ENCODE peak calls at places on chromosomes 6 and 20, in six cellular contexts. X, W, P, F, I and G are unnamed samples. For H3K9me3, the result is how much of the 10 kb centered on the place peaks cover.

GRCh38 chr6:55617272-55617671 is 38.3 kb upstream of the HMGCLL1 start:
- DNase-seq in P (peak), W (peak), F (peak), X (peak), I (peak), G (peak)

GRCh38 chr6:108293527-108294296 is 1.1 kb upstream of the AFG1L start:
- DNase-seq in F (no peak), I (no peak), X (no peak), W (no peak), P (no peak), G (no peak)

GRCh38 chr20:7967199-7967844 is 27.1 kb upstream of the HAO1 start:
- DNase-seq in W (peak), P (no peak), I (no peak), F (peak), X (no peak), G (peak)

GRCh38 chr6:37126554-37126906 is 43.4 kb upstream of the PIM1 start:
- DNase-seq in F (no peak), X (no peak), W (no peak), P (no peak), I (no peak), G (no peak)

GRCh38 chr6:44223471-44224153 is at the start of gene SLC29A1:
- DNase-seq in P (peak), X (peak), W (peak), I (peak), F (peak), G (no peak)

GRCh38 chr20:24952376-24953203 is 3.5 kb downstream of the CST7 start:
- DNase-seq in I (no peak), F (no peak), W (no peak), X (no peak), P (no peak), G (no peak)

GRCh38 chr6:13012977-13013680 is 296.6 kb downstream of the PHACTR1 start:
- DNase-seq in F (no peak), W (no peak), I (no peak), P (peak), X (no peak), G (no peak)

GRCh38 chr6:105259912-105260889 is 80.4 kb upstream of the POPDC3 start:
- DNase-seq in I (no peak), P (peak), W (no peak), F (no peak), X (no peak), G (peak)

GRCh38 chr20:34388678-34389077 is 25.6 kb downstream of the ITCH start:
- DNase-seq in P (no peak), I (no peak), W (no peak), F (no peak), X (no peak), G (no peak)

GRCh38 chr20:2658414-2659354 is 5.3 kb downstream of the IDH3B start:
- DNase-seq in P (no peak), F (no peak), W (peak), X (peak), I (no peak), G (no peak)

GRCh38 chr20:62539208-62539607 is 63.4 kb upstream of the GATA5 start:
- DNase-seq in I (no peak), F (no peak), X (no peak), P (no peak), W (no peak), G (no peak)

GRCh38 chr6:25006565-25007001 is 70.8 kb upstream of the RIPOR2 start:
- DNase-seq in I (no peak), P (peak), W (peak), X (no peak), F (peak), G (no peak)

GRCh38 chr6:5507056-5507722 is 245.9 kb downstream of the FARS2 start:
- DNase-seq in F (no peak), I (no peak), W (no peak), P (no peak), X (no peak), G (no peak)

GRCh38 chr6:106913676-106914280 is 60.8 kb downstream of the CD24 start:
- DNase-seq in X (peak), F (no peak), P (no peak), W (peak), I (no peak), G (no peak)

GRCh38 chr20:2421247-2421646 is 40.5 kb downstream of the TGM6 start:
- DNase-seq in F (no peak), W (peak), I (no peak), X (no peak), P (no peak), G (no peak)

GRCh38 chr6:149049230-149049629 is 268.3 kb upstream of the TAB2 start:
- DNase-seq in F (peak), P (peak), W (peak), I (no peak), X (no peak), G (peak)

GRCh38 chr20:7285918-7286556 is 518.6 kb downstream of the BMP2 start:
- DNase-seq in F (peak), P (peak), I (peak), W (peak), X (peak), G (peak)

GRCh38 chr6:125597411-125598253 is 151.8 kb upstream of the HEY2 start:
- DNase-seq in X (no peak), W (no peak), P (no peak), F (no peak), I (peak), G (no peak)

GRCh38 chr6:47767102-47767501 is 14.7 kb upstream of the OPN5 start:
- DNase-seq in F (no peak), P (no peak), W (no peak), X (no peak), I (no peak), G (no peak)

GRCh38 chr6:166586424-166587156 is at the start of gene RAMACL:
- DNase-seq in W (peak), X (no peak), I (no peak), P (no peak), F (no peak), G (no peak)

GRCh38 chr6:25013249-25013648 is 77.5 kb upstream of the RIPOR2 start:
- DNase-seq in P (no peak), X (no peak), I (no peak), F (no peak), W (no peak), G (no peak)

GRCh38 chr6:162560891-162561290 is 166.7 kb downstream of the PRKN start:
- DNase-seq in X (no peak), F (no peak), W (no peak), P (no peak), I (no peak), G (no peak)

GRCh38 chr6:36114798-36115408 is 15.4 kb upstream of the MAPK13 start:
- DNase-seq in W (no peak), I (peak), P (no peak), X (no peak), F (no peak), G (no peak)

GRCh38 chr6:138044458-138044857 is 62.8 kb downstream of the PERP start:
- DNase-seq in X (no peak), F (peak), W (peak), P (no peak), I (no peak), G (no peak)

GRCh38 chr6:44373051-44373450 is 14.5 kb upstream of the CDC5L start:
- DNase-seq in X (no peak), P (no peak), F (no peak), I (no peak), W (no peak), G (no peak)

GRCh38 chr20:54510546-54511129 is 35.2 kb downstream of the DOK5 start:
- DNase-seq in P (no peak), I (no peak), X (no peak), F (peak), W (no peak), G (peak)

GRCh38 chr20:37913563-37914366 is 10.8 kb downstream of the VSTM2L start:
- DNase-seq in I (no peak), W (no peak), F (no peak), X (no peak), P (no peak), G (no peak)

GRCh38 chr6:11732036-11732545 is 46.5 kb downstream of the ADTRP start:
- DNase-seq in X (no peak), F (no peak), I (peak), P (no peak), W (no peak), G (no peak)

GRCh38 chr6:111890981-111891380 is 17.7 kb upstream of the FYN start:
- DNase-seq in P (no peak), I (no peak), X (no peak), F (peak), W (no peak), G (no peak)

GRCh38 chr20:44187763-44188709 is 1.0 kb upstream of the JPH2 start:
- DNase-seq in X (no peak), W (peak), F (peak), I (no peak), P (no peak), G (no peak)

GRCh38 chr6:122128445-122128844 is 271.0 kb upstream of the HSF2 start:
- DNase-seq in X (no peak), I (no peak), F (no peak), P (no peak), W (no peak), G (no peak)

GRCh38 chr20:9903048-9903651 is 64.3 kb upstream of the PAK5 start:
- DNase-seq in P (peak), W (peak), F (no peak), I (peak), X (peak), G (no peak)

GRCh38 chr20:8943638-8944037 is 125.2 kb upstream of the PLCB4 start:
- DNase-seq in W (no peak), P (no peak), I (no peak), X (no peak), F (no peak), G (no peak)

GRCh38 chr6:83183082-83183828 is 9.8 kb downstream of the PGM3 start:
- DNase-seq in W (peak), X (no peak), I (no peak), P (no peak), F (peak), G (peak)

GRCh38 chr6:1390071-1390804 is 862 bp downstream of the FOXF2 start:
- DNase-seq in F (peak), W (no peak), P (peak), X (no peak), I (no peak), G (peak)
- TF ChIP-seq EZH2 in F (no peak), W (no peak), P (peak), X (peak), I (no peak), G (peak)

DNA sequence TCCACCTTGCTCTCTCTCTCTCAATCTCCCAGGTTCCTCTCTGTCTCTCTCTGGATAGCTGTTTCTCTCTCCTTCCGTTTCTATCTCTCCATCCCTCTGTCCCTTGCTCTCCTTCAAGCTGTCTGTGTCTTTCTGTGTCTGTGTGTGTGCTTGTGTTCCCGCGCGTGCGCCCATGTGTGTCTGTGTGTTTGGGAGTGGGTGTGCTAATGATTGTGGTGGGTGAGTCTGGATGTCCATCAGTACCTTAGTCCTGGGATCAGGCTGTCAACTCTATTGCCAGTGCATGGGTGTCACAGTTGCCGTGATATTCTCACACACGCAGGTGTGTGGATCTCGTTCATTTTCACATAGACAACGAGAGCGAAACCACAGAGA is 1380.6 kb upstream of the DEFB115 start:
- DNase-seq in I (no peak), P (no peak), W (no peak), F (no peak), X (no peak), G (no peak)
- H3K9me3 ChIP-seq in I (under half), P (under half), W (under half), F (under half), X (half or more), G (under half)

GRCh38 chr6:31466466-31466865 is 31.5 kb upstream of the MICB start:
- DNase-seq in X (no peak), I (no peak), P (no peak), F (no peak), W (no peak), G (no peak)

GRCh38 chr6:31462964-31463940 is 34.7 kb upstream of the MICB start:
- DNase-seq in P (peak), X (peak), I (peak), W (peak), F (peak), G (peak)

GRCh38 chr6:31465718-31466117 is 32.2 kb upstream of the MICB start:
- DNase-seq in P (no peak), X (no peak), F (no peak), I (peak), W (no peak), G (no peak)

GRCh38 chr6:31465185-31465536 is 32.8 kb upstream of the MICB start:
- DNase-seq in I (no peak), P (no peak), W (no peak), F (no peak), X (no peak), G (no peak)

DNA sequence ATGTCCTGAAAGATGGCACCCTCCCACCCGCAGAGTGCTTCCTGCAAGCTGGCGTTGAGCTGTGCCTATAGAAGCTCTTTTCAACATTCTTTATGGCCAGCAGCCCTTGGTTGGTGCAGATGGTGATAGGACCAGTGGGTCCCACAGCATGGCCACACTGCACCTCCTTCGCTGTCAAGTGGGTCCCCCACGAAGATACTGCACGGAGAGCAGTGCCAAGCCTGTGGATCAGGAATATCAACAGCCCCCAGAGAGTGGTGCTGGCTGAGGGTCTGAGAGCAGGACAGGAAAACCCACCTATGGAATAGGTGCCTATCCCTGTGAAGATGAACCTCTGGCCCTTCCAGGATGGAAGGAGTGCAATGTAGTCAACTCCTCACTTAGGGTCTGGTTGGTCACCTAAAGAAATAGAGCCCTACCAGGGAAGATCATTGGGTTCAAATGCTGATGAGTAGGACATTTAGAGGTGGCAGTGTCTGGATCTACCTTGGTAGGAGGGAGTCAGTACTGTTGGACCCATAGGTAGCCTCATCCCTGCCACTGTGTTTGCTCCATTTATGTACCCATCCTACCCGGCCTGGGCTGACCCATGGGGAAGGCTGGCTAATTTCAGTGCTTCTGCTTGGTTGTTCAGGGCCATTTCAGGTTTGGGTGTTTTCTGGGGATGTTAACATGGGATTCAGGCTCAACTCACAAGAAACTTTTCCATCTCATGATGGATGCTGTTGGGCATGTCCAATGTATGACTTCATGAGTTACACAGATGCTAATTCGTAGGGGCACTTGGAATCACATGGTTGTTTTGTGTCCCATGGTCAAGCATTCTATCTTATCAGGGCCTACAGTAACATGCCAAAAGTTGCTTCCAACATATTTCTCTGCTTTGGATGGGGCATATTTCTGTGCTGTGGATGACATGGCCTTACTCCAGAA is 33.4 kb upstream of the MICB start:
- DNase-seq in W (no peak), I (no peak), F (no peak), P (no peak), X (no peak), G (no peak)
- TF ChIP-seq EZH2 in W (no peak), I (no peak), F (no peak), P (no peak), X (no peak), G (no peak)

DNA sequence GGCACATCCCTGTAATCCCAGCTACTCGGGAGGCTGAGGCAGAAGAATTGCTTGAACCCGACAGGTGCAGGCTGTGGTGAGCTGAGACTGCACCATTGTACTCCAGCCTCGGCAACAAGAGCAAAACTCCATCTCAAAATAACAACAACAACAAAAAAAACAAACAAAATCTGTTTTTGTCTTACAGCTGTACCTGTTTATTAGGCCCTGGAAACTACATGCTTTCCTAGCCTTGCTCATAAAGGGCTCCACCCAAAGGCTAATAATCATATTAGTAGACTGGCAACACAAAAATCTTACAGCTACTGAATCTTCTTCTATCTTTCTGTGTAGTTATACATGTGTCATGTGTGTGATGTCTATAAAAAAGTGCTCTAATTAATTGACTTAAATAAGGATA is 503.9 kb upstream of the EYS start:
- DNase-seq in F (no peak), X (no peak), P (no peak), I (peak), W (peak), G (no peak)
- H3K9me3 ChIP-seq in F (under half), X (half or more), P (under half), I (under half), W (under half), G (under half)

GRCh38 chr6:27872634-27873028 is 39.6 kb downstream of the OR2B2 start:
- DNase-seq in P (no peak), I (no peak), F (no peak), X (no peak), W (no peak), G (no peak)

GRCh38 chr6:27870486-27870885 is 41.7 kb downstream of the OR2B2 start:
- DNase-seq in I (no peak), P (no peak), X (no peak), W (no peak), F (no peak), G (no peak)

GRCh38 chr6:27871919-27872633 is 40.1 kb downstream of the OR2B2 start:
- DNase-seq in W (no peak), I (peak), P (peak), X (no peak), F (peak), G (peak)

GRCh38 chr6:27867941-27868705 is 44.1 kb downstream of the OR2B2 start:
- DNase-seq in I (no peak), F (peak), P (peak), W (no peak), X (no peak), G (no peak)

GRCh38 chr6:27873101-27874030 is 38.8 kb downstream of the OR2B2 start:
- DNase-seq in X (no peak), P (peak), I (no peak), F (peak), W (no peak), G (peak)
- TF ChIP-seq EZH2 in X (no peak), P (no peak), I (no peak), F (no peak), W (no peak), G (no peak)

GRCh38 chr20:57033994-57034393 is 232.4 kb downstream of the BMP7 start:
- DNase-seq in F (peak), W (peak), P (no peak), X (no peak), I (no peak), G (no peak)

GRCh38 chr20:57027752-57028151 is 238.7 kb downstream of the BMP7 start:
- DNase-seq in F (no peak), X (no peak), W (no peak), P (no peak), I (no peak), G (no peak)

GRCh38 chr20:57031867-57032355 is 234.5 kb downstream of the BMP7 start:
- DNase-seq in I (no peak), P (no peak), X (no peak), W (no peak), F (peak), G (no peak)

GRCh38 chr20:57032847-57033246 is 233.6 kb downstream of the BMP7 start:
- DNase-seq in I (no peak), X (no peak), P (no peak), W (no peak), F (no peak), G (no peak)

DNA sequence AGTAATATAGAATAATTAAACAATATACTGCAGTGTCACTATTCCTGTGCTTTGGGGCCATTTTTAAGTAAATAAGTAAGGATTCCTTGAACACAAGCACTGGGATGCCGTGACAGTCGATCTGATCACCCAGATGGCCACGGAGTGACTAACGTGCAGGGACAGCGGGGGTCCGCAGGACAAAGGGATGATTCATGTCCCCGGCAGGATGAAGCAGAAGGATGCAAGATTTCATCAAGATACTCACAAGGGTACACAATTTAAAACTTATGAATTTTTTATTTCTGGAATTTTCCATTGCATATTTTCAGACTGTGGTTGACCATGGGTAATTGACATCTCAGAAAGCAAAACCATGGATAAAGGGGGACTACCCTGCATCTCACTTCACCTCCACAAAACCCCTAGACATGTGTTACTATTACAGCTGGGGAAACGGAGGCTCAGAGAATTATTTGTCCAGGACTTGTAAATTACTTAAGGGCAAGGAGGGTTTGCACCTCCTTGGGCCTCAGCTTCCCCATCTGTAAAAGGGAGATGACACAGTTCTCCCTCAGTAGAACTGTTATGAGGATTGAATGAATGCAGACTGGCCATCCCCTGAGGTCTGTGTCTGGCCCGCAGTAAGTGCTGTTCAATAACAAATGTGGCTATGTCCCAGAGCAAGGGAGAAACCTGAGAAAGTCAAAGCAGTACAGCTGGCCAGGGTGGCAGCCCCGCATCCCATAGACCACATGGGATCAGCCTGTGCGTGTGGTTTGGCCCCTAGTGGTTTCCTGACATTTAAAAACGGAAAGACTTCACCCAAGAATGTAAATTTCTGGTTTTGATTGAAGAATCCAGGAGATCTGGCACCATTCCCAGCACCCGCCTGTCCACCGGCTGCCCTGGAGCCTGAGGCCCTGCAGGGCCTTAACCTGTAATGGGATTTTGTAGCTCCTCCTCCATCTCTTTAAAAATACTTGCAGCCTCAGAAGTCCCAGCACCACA is 235.5 kb downstream of the BMP7 start:
- DNase-seq in W (peak), X (no peak), P (no peak), F (peak), I (no peak), G (peak)
- H3K9me3 ChIP-seq in W (under half), X (under half), P (under half), F (under half), I (under half), G (under half)